ENCODE peak calls at places on chromosomes 16 and 17, in nine cellular contexts. V, D, T, M, P, I, L, N and G are unnamed samples.

GRCh38 chr16:78183886-78184553 is 84.6 kb downstream of the WWOX start:
- DNase-seq in P (no peak), D (no peak), I (no peak), M (no peak), N (peak; percentile 59), V (peak; percentile 41), T (no peak), L (no peak), G (no peak)

GRCh38 chr17:41452276-41452675 is 11.5 kb upstream of the KRT38 start:
- DNase-seq in N (no peak), D (no peak), M (no peak), T (no peak), P (no peak), L (no peak), I (no peak), V (no peak), G (no peak)

GRCh38 chr17:76696763-76697701 is 13.7 kb downstream of the MXRA7 start:
- DNase-seq in D (no peak), P (peak; percentile 73), M (no peak), T (no peak), N (no peak), I (no peak), V (peak; percentile 65), L (peak; percentile 96), G (no peak)

GRCh38 chr16:67389911-67390815 is 3.1 kb downstream of the TPPP3 start:
- DNase-seq in P (peak; percentile 46), D (no peak), I (no peak), M (no peak), V (no peak), N (peak; percentile 60), T (no peak), L (no peak), G (no peak)

GRCh38 chr17:38727661-38728220 is 2.4 kb upstream of the CISD3 start:
- DNase-seq in L (no peak), V (no peak), T (no peak), P (no peak), D (no peak), M (no peak), N (no peak), I (no peak), G (no peak)

GRCh38 chr16:1135459-1135825 is 17.5 kb upstream of the CACNA1H start:
- DNase-seq in M (no peak), D (no peak), L (no peak), V (no peak), N (no peak), I (no peak), T (no peak), P (no peak), G (no peak)

GRCh38 chr17:50715471-50715870 is 3.9 kb upstream of the LUC7L3 start:
- DNase-seq in D (no peak), M (no peak), L (no peak), T (no peak), V (no peak), N (no peak), I (no peak), P (no peak), G (no peak)

GRCh38 chr16:86585821-86586611 is 7.7 kb downstream of the FOXL1 start:
- DNase-seq in M (no peak), T (no peak), P (no peak), V (no peak), I (no peak), D (no peak), L (peak; percentile 87), N (no peak), G (no peak)

GRCh38 chr17:17044846-17045561 is 2.7 kb downstream of the MPRIP start:
- DNase-seq in D (peak; percentile 39), T (no peak), V (peak; percentile 39), P (no peak), M (peak; percentile 39), N (no peak), I (peak; percentile 71), L (peak; percentile 70), G (peak; percentile 55)

GRCh38 chr16:10992797-10993196 is 48.4 kb downstream of the CLEC16A start:
- DNase-seq in L (peak; percentile 85), I (peak; percentile 36), T (no peak), P (no peak), D (no peak), N (no peak), V (no peak), M (no peak), G (no peak)

GRCh38 chr16:61798741-61799140 is 237.5 kb downstream of the CDH8 start:
- DNase-seq in M (no peak), V (no peak), L (peak; percentile 52), I (no peak), P (no peak), T (no peak), N (no peak), D (no peak), G (no peak)

GRCh38 chr17:37490638-37491614 is 1.2 kb downstream of the DUSP14 start:
- DNase-seq in N (no peak), L (peak; percentile 89), M (peak; percentile 34), V (peak; percentile 58), T (no peak), I (peak; percentile 82), P (peak; percentile 26), D (peak; percentile 17), G (no peak)

GRCh38 chr17:50352072-50352692 is 6.3 kb downstream of the XYLT2 start:
- DNase-seq in M (no peak), T (no peak), V (peak; percentile 78), I (no peak), D (no peak), P (peak; percentile 52), N (no peak), L (no peak), G (no peak)

GRCh38 chr16:31427441-31428276 is 501 bp downstream of the COX6A2 start:
- DNase-seq in I (no peak), P (peak; percentile 70), N (peak; percentile 63), M (no peak), V (peak; percentile 84), L (peak; percentile 20), D (no peak), T (no peak), G (no peak)

DNA sequence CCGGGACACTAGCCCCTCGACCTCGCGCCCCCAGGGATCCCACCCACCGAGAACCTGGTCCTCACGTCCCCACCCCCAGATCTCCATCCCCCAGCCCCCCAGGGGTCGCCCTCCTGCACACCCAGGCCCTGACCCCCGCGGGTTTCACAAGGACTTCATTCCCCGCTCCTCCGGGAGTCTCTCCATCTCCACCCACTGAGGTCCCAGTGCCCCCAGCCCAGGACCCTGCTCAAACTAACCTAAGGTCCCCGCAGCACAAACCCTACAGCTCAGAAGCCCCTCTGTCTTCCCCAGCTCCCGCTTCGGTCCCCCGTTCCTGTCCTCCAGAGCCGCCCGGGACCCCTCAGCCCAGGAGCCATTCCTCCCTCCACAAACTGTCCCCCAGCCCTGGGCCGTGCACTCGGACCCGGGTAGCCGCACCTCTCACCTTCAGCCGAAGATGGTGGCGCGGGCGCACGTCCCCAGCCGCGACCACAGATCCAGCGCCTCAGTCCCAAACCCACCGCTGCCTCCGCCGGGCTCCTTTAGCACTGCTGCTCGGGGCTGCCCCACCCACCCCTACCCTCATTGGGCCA is at the start of gene MYH10:
- DNase-seq in T (no peak), V (no peak), I (no peak), D (peak; percentile 10), N (no peak), M (no peak), L (no peak), P (no peak), G (no peak)
- TF ChIP-seq CTCF in T (no peak), V (peak; percentile 33), I (no peak), D (no peak), N (no peak), M (no peak), L (peak; percentile 17), P (no peak), G (no peak)

GRCh38 chr16:88948781-88949490 is 28.1 kb downstream of the CBFA2T3 start:
- DNase-seq in N (no peak), T (no peak), I (peak; percentile 32), M (no peak), P (no peak), D (no peak), L (no peak), V (no peak), G (no peak)
- TF ChIP-seq CTCF in N (no peak), T (no peak), I (peak; percentile 21), M (no peak), P (no peak), D (no peak), L (no peak), V (no peak), G (no peak)

DNA sequence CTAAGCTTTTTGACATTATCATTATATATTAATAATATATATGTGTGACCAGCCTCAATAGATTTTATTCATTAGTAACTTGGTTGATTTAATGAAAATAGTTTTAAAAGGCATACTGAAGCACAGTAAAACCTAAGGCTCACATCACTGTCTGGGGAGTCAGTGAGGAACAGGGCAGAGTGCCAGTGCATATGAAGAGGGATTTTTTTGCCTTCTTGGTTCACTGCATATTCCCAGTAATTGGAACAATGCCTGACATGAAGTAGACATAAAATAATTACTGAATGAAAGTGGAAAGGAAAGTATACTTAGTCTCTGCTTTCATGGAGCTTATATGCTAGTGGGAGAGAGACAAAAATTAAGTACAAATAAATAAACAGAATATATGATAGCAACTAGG is 81.1 kb downstream of the FTO start:
- DNase-seq in N (no peak), L (peak; percentile 52), V (no peak), I (no peak), D (no peak), P (no peak), T (no peak), M (no peak), G (no peak)
- TF ChIP-seq CTCF in N (no peak), L (no peak), V (no peak), I (no peak), D (no peak), P (no peak), T (no peak), M (no peak), G (no peak)

GRCh38 chr16:14015017-14015416 is 56.1 kb upstream of the MRTFB start:
- DNase-seq in V (no peak), D (no peak), I (no peak), N (no peak), L (no peak), P (no peak), T (no peak), M (no peak), G (no peak)

GRCh38 chr16:14015461-14015860 is 55.7 kb upstream of the MRTFB start:
- DNase-seq in M (no peak), V (no peak), T (no peak), L (no peak), N (no peak), P (no peak), I (no peak), D (no peak), G (no peak)

GRCh38 chr16:14020141-14020540 is 51.0 kb upstream of the MRTFB start:
- DNase-seq in N (no peak), D (no peak), V (no peak), I (peak; percentile 52), M (no peak), L (no peak), P (no peak), T (no peak), G (no peak)

GRCh38 chr16:14015948-14016347 is 55.2 kb upstream of the MRTFB start:
- DNase-seq in T (no peak), D (no peak), N (no peak), P (no peak), M (no peak), I (peak; percentile 83), L (peak; percentile 90), V (no peak), G (no peak)

DNA sequence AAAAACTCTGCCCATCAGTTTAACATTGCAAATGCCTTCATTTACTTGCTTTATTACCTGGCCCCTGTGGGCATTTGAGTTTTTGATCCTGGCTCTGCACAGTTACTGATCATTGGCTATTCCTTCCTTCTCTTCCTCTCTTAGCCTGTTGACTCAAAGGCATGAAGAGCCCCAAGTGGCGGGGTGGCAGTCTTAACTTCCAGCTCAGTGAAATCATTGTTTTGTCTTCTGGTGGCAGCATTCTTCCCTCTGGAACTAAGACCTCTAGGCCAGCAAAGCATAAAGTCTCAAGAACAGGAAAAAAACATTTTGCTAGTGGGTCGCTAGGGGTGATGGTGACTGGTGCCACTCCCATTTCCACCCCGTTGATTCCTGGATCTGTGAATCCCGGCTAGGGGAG is 52.3 kb upstream of the MRTFB start:
- DNase-seq in V (no peak), I (no peak), L (no peak), N (no peak), M (no peak), T (no peak), P (no peak), D (no peak), G (no peak)
- TF ChIP-seq CTCF in V (no peak), I (no peak), L (no peak), N (no peak), M (no peak), T (no peak), P (peak; percentile 12), D (no peak), G (no peak)